ENCODE peak calls at places on chromosomes 16 and 17, in seven cellular contexts. O, T, Y, J, R, E and S are unnamed samples.

GRCh38 chr17:42111901-42112551 is 488 bp downstream of the DHX58 start:
- DNase-seq in O (no peak), T (peak), Y (no peak), J (no peak), R (no peak), E (no peak), S (no peak)

GRCh38 chr17:47615766-47616424 is 33.8 kb upstream of the KPNB1 start:
- DNase-seq in O (peak), T (no peak), Y (no peak), J (no peak), R (no peak), E (no peak), S (no peak)

GRCh38 chr17:17757944-17758343 is 76.7 kb downstream of the RAI1 start:
- DNase-seq in O (no peak), T (no peak), Y (no peak), J (no peak), R (no peak), E (no peak), S (no peak)

GRCh38 chr16:2086136-2086742 is 38.5 kb downstream of the TSC2 start:
- DNase-seq in O (no peak), T (no peak), Y (no peak), J (no peak), R (no peak), E (no peak), S (no peak)

GRCh38 chr17:29089601-29090044 is 46.7 kb downstream of the PIPOX start:
- DNase-seq in O (no peak), T (peak), Y (no peak), J (no peak), R (peak), E (no peak), S (no peak)

GRCh38 chr16:12084436-12084835 is 107.9 kb downstream of the SNX29 start:
- DNase-seq in O (no peak), T (no peak), Y (no peak), J (no peak), R (no peak), E (no peak), S (no peak)

GRCh38 chr17:40345161-40346034 is 19.1 kb downstream of the GJD3 start:
- DNase-seq in O (no peak), T (no peak), Y (no peak), J (peak), R (peak), E (no peak), S (no peak)

GRCh38 chr16:66275795-66276428 is 90.6 kb upstream of the CDH5 start:
- DNase-seq in O (no peak), T (no peak), Y (no peak), J (peak), R (no peak), E (no peak), S (peak)

GRCh38 chr17:47225436-47225858 is 16.3 kb downstream of the MYL4 start:
- DNase-seq in O (peak), T (no peak), Y (no peak), J (no peak), R (peak), E (no peak), S (no peak)

GRCh38 chr17:77594416-77595209 is 363.9 kb upstream of the TNRC6C start:
- DNase-seq in O (no peak), T (no peak), Y (no peak), J (peak), R (no peak), E (no peak), S (no peak)

GRCh38 chr17:1989135-1989534 is 36.0 kb downstream of the RTN4RL1 start:
- DNase-seq in O (peak), T (no peak), Y (no peak), J (no peak), R (no peak), E (peak), S (no peak)

GRCh38 chr16:4734730-4735575 is 616 bp downstream of the DNAAF8 start:
- DNase-seq in O (peak), T (peak), Y (peak), J (peak), R (peak), E (peak), S (no peak)

GRCh38 chr17:48497103-48497502 is 33.7 kb downstream of the HOXB1 start:
- DNase-seq in O (no peak), T (no peak), Y (no peak), J (no peak), R (no peak), E (no peak), S (no peak)

GRCh38 chr17:7262192-7263070 is at the start of gene CLDN7:
- DNase-seq in O (no peak), T (no peak), Y (no peak), J (peak), R (no peak), E (no peak), S (no peak)

GRCh38 chr16:83458612-83459011 is 349.2 kb upstream of the HSBP1 start:
- DNase-seq in O (peak), T (no peak), Y (no peak), J (no peak), R (peak), E (no peak), S (no peak)

GRCh38 chr17:36496018-36496789 is 9.7 kb downstream of the ZNHIT3 start:
- DNase-seq in O (no peak), T (peak), Y (no peak), J (peak), R (peak), E (no peak), S (no peak)

GRCh38 chr16:2429771-2430663 is 770 bp downstream of the CCNF start:
- DNase-seq in O (no peak), T (no peak), Y (no peak), J (no peak), R (no peak), E (no peak), S (no peak)

GRCh38 chr17:82939213-82940030 is 99.6 kb upstream of the ZNF750 start:
- DNase-seq in O (no peak), T (peak), Y (no peak), J (no peak), R (no peak), E (no peak), S (no peak)

GRCh38 chr17:41849251-41849990 is 11.8 kb downstream of the KLHL10 start:
- DNase-seq in O (no peak), T (no peak), Y (no peak), J (no peak), R (no peak), E (no peak), S (no peak)

GRCh38 chr17:29158096-29158495 is 22.1 kb downstream of the MYO18A start:
- DNase-seq in O (no peak), T (no peak), Y (no peak), J (no peak), R (no peak), E (no peak), S (no peak)

GRCh38 chr17:226108-226772 is 44.8 kb upstream of the DOC2B start:
- DNase-seq in O (no peak), T (no peak), Y (no peak), J (no peak), R (no peak), E (no peak), S (no peak)

GRCh38 chr17:3512512-3513171 is 36.8 kb downstream of the ASPA start:
- DNase-seq in O (no peak), T (peak), Y (no peak), J (peak), R (peak), E (no peak), S (no peak)